ENCODE peak calls at places on chromosomes 4 and X, in six cellular contexts. K is right cardiac atrium, N is NCI-H1105 treated with DMSO at 0.1 percent for 48 hours, G is adipocyte, S is HEK293T, M is osteoblast. D is an unnamed sample.

GRCh38 chr4:162852642-162853041 is 314.0 kb downstream of the NAF1 start:
- DNase-seq in N (no peak), K (no peak), S (no peak), G (no peak), M (no peak), D (no peak)

GRCh38 chr4:42750091-42750490 is 93.2 kb upstream of the ATP8A1 start:
- DNase-seq in S (no peak), G (no peak), K (no peak), N (no peak), M (no peak), D (no peak)

GRCh38 chrX:50211510-50211909 is 6.9 kb downstream of the CCNB3 start:
- DNase-seq in M (peak), G (peak), K (no peak), S (peak), N (no peak), D (no peak)

GRCh38 chr4:89640620-89641366 is 196.2 kb downstream of the SNCA start:
- DNase-seq in M (peak), S (peak), N (no peak), G (peak), K (peak), D (peak)

GRCh38 chr4:160034501-160034900 is 931.6 kb downstream of the RAPGEF2 start:
- DNase-seq in M (no peak), G (no peak), N (no peak), K (no peak), S (no peak), D (no peak)

GRCh38 chr4:147518846-147519767 is 38.2 kb downstream of the EDNRA start:
- DNase-seq in G (peak), M (peak), N (peak), S (peak), K (peak), D (no peak)

GRCh38 chrX:109533631-109534030 is 3.0 kb upstream of the NXT2 start:
- DNase-seq in M (no peak), N (no peak), K (no peak), G (peak), S (no peak), D (no peak)

GRCh38 chrX:40146471-40147398 is 49.0 kb upstream of the BCOR start:
- DNase-seq in K (no peak), S (no peak), N (no peak), G (peak), M (peak), D (no peak)

GRCh38 chrX:97909245-97909644 is 1025.5 kb downstream of the RPA4 start:
- DNase-seq in M (no peak), G (no peak), S (no peak), K (no peak), N (no peak), D (no peak)

GRCh38 chr4:53703267-53703655 is 112.0 kb upstream of the LNX1 start:
- DNase-seq in N (no peak), M (peak), G (no peak), S (no peak), K (no peak), D (no peak)

GRCh38 chr4:143178923-143179322 is 5.8 kb upstream of the USP38 start:
- DNase-seq in K (no peak), M (no peak), S (no peak), G (no peak), N (no peak), D (no peak)

GRCh38 chrX:136376713-136377112 is 76.0 kb downstream of the ADGRG4 start:
- DNase-seq in N (no peak), G (no peak), K (no peak), M (no peak), S (no peak), D (no peak)

GRCh38 chr4:47526281-47526680 is 41.2 kb downstream of the ATP10D start:
- DNase-seq in N (no peak), G (peak), M (no peak), S (no peak), K (no peak), D (no peak)

GRCh38 chr4:123017636-123018390 is 95.4 kb upstream of the NUDT6 start:
- DNase-seq in M (peak), S (no peak), G (peak), K (no peak), N (no peak), D (no peak)

GRCh38 chrX:27679281-27679680 is 89.1 kb downstream of the DCAF8L2 start:
- DNase-seq in G (no peak), M (no peak), N (no peak), S (no peak), K (no peak), D (no peak)

GRCh38 chr4:151318310-151319006 is 6.9 kb downstream of the SH3D19 start:
- DNase-seq in S (no peak), M (no peak), N (no peak), G (no peak), K (no peak), D (no peak)

GRCh38 chr4:108743021-108743420 is 19.8 kb downstream of the ETNPPL start:
- DNase-seq in N (no peak), G (no peak), S (no peak), K (no peak), M (no peak), D (no peak)

GRCh38 chr4:2320746-2321145 is 58.8 kb upstream of the MXD4 start:
- DNase-seq in K (no peak), S (no peak), M (no peak), G (no peak), N (no peak), D (no peak)

GRCh38 chr4:37594095-37594494 is 92.1 kb downstream of the RELL1 start:
- DNase-seq in S (no peak), K (no peak), G (no peak), M (no peak), N (no peak), D (no peak)

GRCh38 chr4:153067376-153067775 is 131.3 kb downstream of the FHDC1 start:
- DNase-seq in S (no peak), K (no peak), M (peak), N (no peak), G (peak), D (no peak)

GRCh38 chr4:135485371-135485770 is 1283.8 kb upstream of the PABPC4L start:
- DNase-seq in M (peak), G (no peak), N (no peak), K (no peak), S (no peak), D (no peak)

GRCh38 chr4:10371869-10372471 is 85.3 kb downstream of the ZNF518B start:
- DNase-seq in K (peak), G (peak), S (no peak), N (no peak), M (no peak), D (no peak)

GRCh38 chr4:85086721-85087120 is 120.2 kb upstream of the WDFY3 start:
- DNase-seq in G (no peak), N (no peak), M (no peak), S (no peak), K (no peak), D (no peak)

GRCh38 chrX:150018931-150019331 is 80.6 kb upstream of the EOLA2 start:
- DNase-seq in K (no peak), N (no peak), S (no peak), M (no peak), G (peak), D (no peak)

GRCh38 chrX:53089224-53089842 is 4.6 kb upstream of the KANTR start:
- DNase-seq in K (no peak), G (peak), M (peak), S (peak), N (peak), D (peak)

GRCh38 chrX:142711801-142712200 is 313.9 kb upstream of the SPANXN4 start:
- DNase-seq in M (no peak), S (no peak), K (no peak), N (no peak), G (no peak), D (no peak)

GRCh38 chrX:69277369-69277768 is 112.1 kb upstream of the PJA1 start:
- DNase-seq in N (no peak), M (no peak), S (no peak), G (no peak), K (no peak), D (no peak)